ENCODE peak calls at places on chromosomes 5 and 9, in eight cellular contexts. Q, L, S, D, K, P, Y and G are unnamed samples.

GRCh38 chr5:149828161-149829011 is 98.3 kb downstream of the PPARGC1B start:
- DNase-seq in Q (peak; percentile 65), L (peak; percentile 94), S (peak; percentile 90), D (peak; percentile 89), K (peak; percentile 71), P (peak; percentile 85), Y (peak; percentile 98), G (peak; percentile 93)

GRCh38 chr9:97368964-97369363 is 42.9 kb upstream of the TDRD7 start:
- DNase-seq in Q (no peak), L (no peak), S (no peak), D (no peak), K (no peak), P (no peak), Y (no peak), G (no peak)

GRCh38 chr9:124145903-124146575 is 111.7 kb upstream of the NEK6 start:
- DNase-seq in Q (peak; percentile 49), L (no peak), S (no peak), D (no peak), K (no peak), P (no peak), Y (peak; percentile 34), G (peak; percentile 63)

GRCh38 chr9:12640021-12640587 is 53.1 kb upstream of the TYRP1 start:
- DNase-seq in Q (peak; percentile 55), L (peak; percentile 34), S (peak; percentile 61), D (peak; percentile 5), K (peak; percentile 48), P (no peak), Y (peak; percentile 80), G (peak; percentile 61)

GRCh38 chr9:129569506-129570449 is 51.1 kb downstream of the C9orf50 start:
- DNase-seq in Q (no peak), L (no peak), S (no peak), D (no peak), K (no peak), P (no peak), Y (peak; percentile 45), G (peak; percentile 43)

GRCh38 chr5:75037106-75037505 is 15.3 kb downstream of the GCNT4 start:
- DNase-seq in Q (peak; percentile 65), L (peak; percentile 81), S (no peak), D (peak; percentile 50), K (peak; percentile 16), P (peak; percentile 29), Y (peak; percentile 61), G (no peak)

GRCh38 chr5:10572451-10572850 is 8.6 kb downstream of the ANKRD33B start:
- DNase-seq in Q (no peak), L (no peak), S (no peak), D (no peak), K (no peak), P (no peak), Y (no peak), G (no peak)

GRCh38 chr9:135492886-135493669 is 7.4 kb upstream of the MRPS2 start:
- DNase-seq in Q (no peak), L (no peak), S (no peak), D (no peak), K (no peak), P (no peak), Y (no peak), G (no peak)

GRCh38 chr5:147168578-147169327 is 66.1 kb upstream of the STK32A start:
- DNase-seq in Q (peak; percentile 39), L (peak; percentile 14), S (no peak), D (no peak), K (no peak), P (no peak), Y (peak; percentile 42), G (no peak)

GRCh38 chr5:63228154-63228553 is 649.5 kb downstream of the LRRC70 start:
- DNase-seq in Q (no peak), L (no peak), S (no peak), D (no peak), K (no peak), P (no peak), Y (no peak), G (no peak)

GRCh38 chr9:116550728-116551436 is 136.2 kb upstream of the TRIM32 start:
- DNase-seq in Q (no peak), L (peak; percentile 22), S (no peak), D (no peak), K (no peak), P (no peak), Y (peak; percentile 91), G (no peak)

GRCh38 chr5:154610321-154611154 is 132.5 kb upstream of the HAND1 start:
- DNase-seq in Q (peak; percentile 60), L (peak; percentile 57), S (peak; percentile 84), D (peak; percentile 87), K (peak; percentile 58), P (peak; percentile 24), Y (peak; percentile 79), G (peak; percentile 76)

GRCh38 chr9:114319147-114319546 is 3.8 kb upstream of the ORM1 start:
- DNase-seq in Q (no peak), L (no peak), S (no peak), D (no peak), K (no peak), P (no peak), Y (no peak), G (no peak)

GRCh38 chr9:120363697-120364096 is 216.3 kb downstream of the CDK5RAP2 start:
- DNase-seq in Q (no peak), L (no peak), S (no peak), D (no peak), K (no peak), P (no peak), Y (no peak), G (no peak)

GRCh38 chr5:172692451-172692850 is 51.4 kb downstream of the NEURL1B start:
- DNase-seq in Q (no peak), L (no peak), S (no peak), D (no peak), K (no peak), P (no peak), Y (no peak), G (no peak)

GRCh38 chr9:33682551-33682950 is 112.8 kb upstream of the PRSS3 start:
- DNase-seq in Q (no peak), L (no peak), S (no peak), D (no peak), K (no peak), P (no peak), Y (no peak), G (no peak)

GRCh38 chr5:131959136-131959535 is 13.7 kb upstream of the MEIKIN start:
- DNase-seq in Q (no peak), L (no peak), S (no peak), D (no peak), K (no peak), P (no peak), Y (no peak), G (no peak)

GRCh38 chr9:113516840-113517577 is 53.5 kb downstream of the RGS3 start:
- DNase-seq in Q (no peak), L (no peak), S (peak; percentile 46), D (no peak), K (no peak), P (peak; percentile 51), Y (no peak), G (no peak)

GRCh38 chr5:95836544-95836943 is 14.0 kb upstream of the GLRX start:
- DNase-seq in Q (no peak), L (no peak), S (no peak), D (no peak), K (no peak), P (no peak), Y (no peak), G (peak; percentile 28)

GRCh38 chr9:135103931-135104639 is 16.6 kb downstream of the OLFM1 start:
- DNase-seq in Q (no peak), L (no peak), S (no peak), D (no peak), K (no peak), P (no peak), Y (no peak), G (no peak)

GRCh38 chr9:136299116-136299515 is 4.8 kb downstream of the CCDC187 start:
- DNase-seq in Q (no peak), L (no peak), S (no peak), D (no peak), K (no peak), P (no peak), Y (no peak), G (no peak)

GRCh38 chr9:86685556-86685955 is 261.8 kb downstream of the GAS1 start:
- DNase-seq in Q (no peak), L (no peak), S (no peak), D (no peak), K (no peak), P (no peak), Y (no peak), G (no peak)

GRCh38 chr5:97338729-97339128 is 155.7 kb upstream of the RIOK2 start:
- DNase-seq in Q (no peak), L (no peak), S (no peak), D (no peak), K (no peak), P (no peak), Y (no peak), G (no peak)

GRCh38 chr5:481347-481746 is 38.4 kb downstream of the EXOC3 start:
- DNase-seq in Q (no peak), L (no peak), S (no peak), D (no peak), K (no peak), P (no peak), Y (no peak), G (no peak)

GRCh38 chr5:84688566-84688965 is 303.9 kb upstream of the EDIL3 start:
- DNase-seq in Q (peak; percentile 8), L (peak; percentile 84), S (no peak), D (no peak), K (no peak), P (no peak), Y (peak; percentile 80), G (peak; percentile 9)

GRCh38 chr9:131395745-131396479 is 2.0 kb downstream of the PRRC2B start:
- DNase-seq in Q (no peak), L (no peak), S (no peak), D (no peak), K (no peak), P (no peak), Y (no peak), G (no peak)

GRCh38 chr5:31809037-31809910 is 170.3 kb downstream of the PDZD2 start:
- DNase-seq in Q (peak; percentile 54), L (peak; percentile 74), S (peak; percentile 73), D (peak; percentile 91), K (peak; percentile 79), P (no peak), Y (peak; percentile 79), G (peak; percentile 78)

GRCh38 chr5:177421046-177421798 is 5.3 kb upstream of the GRK6 start:
- DNase-seq in Q (no peak), L (no peak), S (no peak), D (no peak), K (no peak), P (no peak), Y (no peak), G (no peak)

GRCh38 chr5:102627311-102627710 is 127.8 kb upstream of the PAM start:
- DNase-seq in Q (no peak), L (peak; percentile 5), S (no peak), D (peak; percentile 35), K (no peak), P (no peak), Y (peak; percentile 1), G (peak; percentile 3)

GRCh38 chr9:127038531-127038930 is 83.9 kb downstream of the ANGPTL2 start:
- DNase-seq in Q (no peak), L (no peak), S (no peak), D (no peak), K (no peak), P (no peak), Y (no peak), G (no peak)

GRCh38 chr9:37963936-37964739 is 60.2 kb upstream of the SLC25A51 start:
- DNase-seq in Q (peak; percentile 63), L (peak; percentile 97), S (no peak), D (no peak), K (peak; percentile 79), P (no peak), Y (peak; percentile 96), G (peak; percentile 93)

GRCh38 chr5:15009420-15009819 is 137.8 kb upstream of the ANKH start:
- DNase-seq in Q (peak; percentile 83), L (peak; percentile 83), S (no peak), D (peak; percentile 62), K (no peak), P (no peak), Y (peak; percentile 87), G (peak; percentile 95)

GRCh38 chr9:114417511-114417910 is 29.7 kb upstream of the AKNA start:
- DNase-seq in Q (no peak), L (peak; percentile 23), S (no peak), D (no peak), K (no peak), P (no peak), Y (peak; percentile 18), G (no peak)

GRCh38 chr9:98121096-98121495 is 2.1 kb upstream of the TRIM14 start:
- DNase-seq in Q (peak; percentile 6), L (no peak), S (no peak), D (no peak), K (no peak), P (no peak), Y (peak; percentile 38), G (peak; percentile 27)